ENCODE peak calls at places on chromosomes 16 and 17, in ten cellular contexts. One of them, this sample, is unnamed.

GRCh38 chr17:7955414-7956042 is 23.5 kb downstream of the CNTROB start:
- DNase-seq in fibroblast of lung: no peak
- DNase-seq in A549: no peak
- DNase-seq in neural progenitor cell: no peak
- DNase-seq in neuronal stem cell: no peak
- DNase-seq in mammary epithelial cell: no peak
- DNase-seq in hepatocyte: peak
- DNase-seq in mesendoderm: no peak
- DNase-seq in GM12878: no peak
- DNase-seq in IMR-90: no peak
- DNase-seq in this sample: no peak

GRCh38 chr16:22977294-22977697 is 163.3 kb downstream of the HS3ST2 start:
- DNase-seq in fibroblast of lung: no peak
- DNase-seq in A549: no peak
- DNase-seq in neural progenitor cell: peak
- DNase-seq in neuronal stem cell: no peak
- DNase-seq in mammary epithelial cell: peak
- DNase-seq in hepatocyte: no peak
- DNase-seq in mesendoderm: peak
- DNase-seq in GM12878: no peak
- DNase-seq in IMR-90: no peak
- DNase-seq in this sample: peak

GRCh38 chr17:38861399-38861843 is 7.9 kb upstream of the RPL23 start:
- DNase-seq in fibroblast of lung: no peak
- DNase-seq in A549: peak
- DNase-seq in neural progenitor cell: no peak
- DNase-seq in neuronal stem cell: no peak
- DNase-seq in mammary epithelial cell: peak
- DNase-seq in hepatocyte: no peak
- DNase-seq in mesendoderm: peak
- DNase-seq in GM12878: no peak
- DNase-seq in IMR-90: no peak
- DNase-seq in this sample: peak

GRCh38 chr17:57739402-57740224 is 5.5 kb downstream of the CCDC182 start:
- DNase-seq in fibroblast of lung: no peak
- DNase-seq in A549: peak
- DNase-seq in neural progenitor cell: peak
- DNase-seq in neuronal stem cell: no peak
- DNase-seq in mammary epithelial cell: peak
- DNase-seq in hepatocyte: peak
- DNase-seq in mesendoderm: peak
- DNase-seq in GM12878: no peak
- DNase-seq in IMR-90: no peak
- DNase-seq in this sample: peak

GRCh38 chr17:40870136-40870535 is 3.1 kb upstream of the KRT12 start:
- DNase-seq in fibroblast of lung: no peak
- DNase-seq in A549: no peak
- DNase-seq in neural progenitor cell: no peak
- DNase-seq in neuronal stem cell: no peak
- DNase-seq in mammary epithelial cell: no peak
- DNase-seq in hepatocyte: no peak
- DNase-seq in mesendoderm: peak
- DNase-seq in GM12878: no peak
- DNase-seq in IMR-90: no peak
- DNase-seq in this sample: no peak

GRCh38 chr17:9187828-9188227 is 166.5 kb downstream of the NTN1 start:
- DNase-seq in fibroblast of lung: no peak
- DNase-seq in A549: no peak
- DNase-seq in neural progenitor cell: no peak
- DNase-seq in neuronal stem cell: no peak
- DNase-seq in mammary epithelial cell: no peak
- DNase-seq in hepatocyte: no peak
- DNase-seq in mesendoderm: no peak
- DNase-seq in GM12878: no peak
- DNase-seq in IMR-90: no peak
- DNase-seq in this sample: no peak

GRCh38 chr17:80888276-80889160 is 103.1 kb upstream of the CHMP6 start:
- DNase-seq in fibroblast of lung: no peak
- DNase-seq in A549: no peak
- DNase-seq in neural progenitor cell: no peak
- DNase-seq in neuronal stem cell: no peak
- DNase-seq in mammary epithelial cell: no peak
- DNase-seq in hepatocyte: no peak
- DNase-seq in mesendoderm: no peak
- DNase-seq in GM12878: no peak
- DNase-seq in IMR-90: no peak
- DNase-seq in this sample: no peak

GRCh38 chr17:76893623-76894358 is 25.6 kb downstream of the MGAT5B start:
- DNase-seq in fibroblast of lung: no peak
- DNase-seq in A549: no peak
- DNase-seq in neural progenitor cell: no peak
- DNase-seq in neuronal stem cell: no peak
- DNase-seq in mammary epithelial cell: no peak
- DNase-seq in hepatocyte: no peak
- DNase-seq in mesendoderm: no peak
- DNase-seq in GM12878: no peak
- DNase-seq in IMR-90: no peak
- DNase-seq in this sample: no peak

GRCh38 chr16:708019-708418 is 2.4 kb upstream of the FBXL16 start:
- DNase-seq in fibroblast of lung: no peak
- DNase-seq in A549: no peak
- DNase-seq in neural progenitor cell: no peak
- DNase-seq in neuronal stem cell: no peak
- DNase-seq in mammary epithelial cell: no peak
- DNase-seq in hepatocyte: no peak
- DNase-seq in mesendoderm: no peak
- DNase-seq in GM12878: no peak
- DNase-seq in IMR-90: no peak
- DNase-seq in this sample: no peak

GRCh38 chr16:705748-706188 is at the start of gene FBXL16:
- DNase-seq in fibroblast of lung: no peak
- DNase-seq in A549: no peak
- DNase-seq in neural progenitor cell: peak
- DNase-seq in neuronal stem cell: no peak
- DNase-seq in mammary epithelial cell: no peak
- DNase-seq in hepatocyte: no peak
- DNase-seq in mesendoderm: no peak
- DNase-seq in GM12878: no peak
- DNase-seq in IMR-90: no peak
- DNase-seq in this sample: peak

GRCh38 chr16:707062-707538 is 1.5 kb upstream of the FBXL16 start:
- DNase-seq in fibroblast of lung: no peak
- DNase-seq in A549: no peak
- DNase-seq in neural progenitor cell: no peak
- DNase-seq in neuronal stem cell: no peak
- DNase-seq in mammary epithelial cell: no peak
- DNase-seq in hepatocyte: no peak
- DNase-seq in mesendoderm: no peak
- DNase-seq in GM12878: no peak
- DNase-seq in IMR-90: no peak
- DNase-seq in this sample: no peak

GRCh38 chr16:704552-705380 is 835 bp downstream of the FBXL16 start:
- DNase-seq in fibroblast of lung: no peak
- DNase-seq in A549: no peak
- DNase-seq in neural progenitor cell: peak
- DNase-seq in neuronal stem cell: no peak
- DNase-seq in mammary epithelial cell: no peak
- DNase-seq in hepatocyte: no peak
- DNase-seq in mesendoderm: no peak
- DNase-seq in GM12878: no peak
- DNase-seq in IMR-90: no peak
- DNase-seq in this sample: no peak

DNA sequence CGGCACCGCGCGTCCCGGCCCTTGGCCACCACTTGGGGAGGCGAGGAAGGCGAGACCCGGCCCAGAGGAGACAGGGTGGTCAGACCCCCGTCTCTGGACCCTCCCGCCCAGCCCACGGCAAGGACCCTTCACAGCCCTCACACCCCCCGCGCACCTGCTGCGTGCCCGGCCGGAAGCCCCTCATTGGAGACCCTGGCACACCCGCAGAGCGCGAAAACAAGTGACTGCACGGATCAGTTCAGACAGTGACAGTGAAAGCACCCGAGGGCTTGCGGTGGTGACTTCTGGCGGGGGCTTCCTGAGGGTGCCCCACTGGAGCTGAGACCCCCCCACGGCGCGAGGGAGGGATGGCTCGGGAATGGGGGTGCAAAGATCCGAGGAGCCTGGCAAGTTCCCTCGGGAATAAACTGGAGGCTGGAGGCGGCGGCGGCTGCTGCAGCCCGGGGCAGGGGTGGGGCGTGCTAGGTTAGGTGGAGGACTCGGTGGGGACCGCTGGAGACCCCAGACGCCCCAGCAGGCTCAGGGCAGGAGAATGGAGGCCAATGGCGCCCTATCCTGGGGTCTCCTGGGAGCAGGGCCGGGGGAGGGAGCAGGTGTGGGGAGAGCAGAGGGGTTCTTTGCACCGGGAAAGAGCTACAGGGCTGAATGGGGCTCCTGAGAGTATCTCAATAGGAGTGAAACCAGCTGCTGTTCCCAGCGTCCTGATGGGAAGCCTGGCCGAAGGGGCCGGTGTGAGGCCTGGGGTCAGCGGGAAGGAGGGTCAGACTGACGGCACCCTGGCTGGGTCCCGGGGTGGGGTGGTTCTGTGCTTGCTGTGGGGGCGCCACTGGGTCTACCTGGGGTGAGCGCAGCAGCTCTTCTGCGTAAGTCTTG is 824 bp upstream of the FBXL16 start:
- DNase-seq in fibroblast of lung: no peak
- DNase-seq in A549: no peak
- DNase-seq in neural progenitor cell: peak
- DNase-seq in neuronal stem cell: no peak
- DNase-seq in mammary epithelial cell: no peak
- DNase-seq in hepatocyte: no peak
- DNase-seq in mesendoderm: no peak
- DNase-seq in GM12878: no peak
- DNase-seq in IMR-90: no peak
- DNase-seq in this sample: no peak
- H3K4me2 ChIP-seq in fibroblast of lung: no peak
- H3K4me2 ChIP-seq in A549: peak
- H3K4me2 ChIP-seq in neural progenitor cell: peak
- H3K4me2 ChIP-seq in neuronal stem cell: peak
- H3K4me2 ChIP-seq in mammary epithelial cell: no peak
- H3K4me2 ChIP-seq in hepatocyte: peak
- H3K4me2 ChIP-seq in mesendoderm: no peak
- H3K4me2 ChIP-seq in GM12878: no peak
- H3K4me2 ChIP-seq in IMR-90: no peak
- H3K4me2 ChIP-seq in this sample: no peak

DNA sequence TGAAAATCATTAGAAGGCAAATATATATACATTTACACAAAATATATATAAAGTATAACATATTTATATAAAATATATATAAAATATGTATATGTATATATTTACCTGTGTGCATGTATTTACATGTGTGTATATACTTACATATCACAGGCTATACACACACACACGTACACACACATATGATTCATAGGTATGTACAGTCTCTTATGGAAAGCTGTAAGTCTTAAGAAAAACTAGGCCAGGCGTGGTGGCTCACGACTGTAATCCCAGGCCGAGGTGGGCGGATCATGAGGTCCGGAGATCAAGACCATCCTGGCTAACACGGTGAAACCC is 14.7 kb downstream of the TOM1L2 start:
- DNase-seq in fibroblast of lung: no peak
- DNase-seq in A549: no peak
- DNase-seq in neural progenitor cell: no peak
- DNase-seq in neuronal stem cell: no peak
- DNase-seq in mammary epithelial cell: no peak
- DNase-seq in hepatocyte: no peak
- DNase-seq in mesendoderm: no peak
- DNase-seq in GM12878: no peak
- DNase-seq in IMR-90: no peak
- DNase-seq in this sample: no peak
- H3K27ac ChIP-seq in fibroblast of lung: peak
- H3K27ac ChIP-seq in A549: peak
- H3K27ac ChIP-seq in neural progenitor cell: no peak
- H3K27ac ChIP-seq in neuronal stem cell: no peak
- H3K27ac ChIP-seq in mammary epithelial cell: peak
- H3K27ac ChIP-seq in hepatocyte: peak
- H3K27ac ChIP-seq in mesendoderm: no peak
- H3K27ac ChIP-seq in GM12878: no peak
- H3K27ac ChIP-seq in IMR-90: peak
- H3K27ac ChIP-seq in this sample: no peak

DNA sequence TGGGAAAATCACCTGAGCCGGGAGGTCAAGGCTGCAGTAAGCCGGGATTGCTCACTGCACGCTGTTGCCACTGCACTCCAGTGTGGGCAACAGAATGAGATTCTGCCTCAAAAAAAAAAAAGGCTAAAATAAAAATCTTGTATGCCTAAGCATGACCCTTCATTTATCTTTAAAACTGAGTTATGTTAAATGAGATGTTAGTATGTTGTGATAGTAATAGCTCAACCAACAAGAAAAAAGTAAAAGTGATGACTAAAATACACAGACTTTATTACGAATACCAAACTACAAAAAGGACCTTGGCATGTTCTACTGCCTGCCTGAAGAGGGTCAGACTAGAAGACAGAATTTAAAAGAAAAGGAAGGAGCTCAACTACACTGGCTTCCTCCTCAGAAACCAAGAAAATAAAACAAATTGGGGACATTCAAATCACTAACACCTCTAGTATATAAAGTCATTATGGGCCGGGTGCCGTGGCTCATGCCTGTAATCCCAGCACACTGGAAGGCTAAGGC is 4.4 kb downstream of the SMURF2 start:
- DNase-seq in fibroblast of lung: no peak
- DNase-seq in A549: no peak
- DNase-seq in neural progenitor cell: no peak
- DNase-seq in neuronal stem cell: no peak
- DNase-seq in mammary epithelial cell: no peak
- DNase-seq in hepatocyte: no peak
- DNase-seq in mesendoderm: no peak
- DNase-seq in GM12878: no peak
- DNase-seq in IMR-90: no peak
- DNase-seq in this sample: no peak
- H3K4me2 ChIP-seq in fibroblast of lung: peak
- H3K4me2 ChIP-seq in A549: peak
- H3K4me2 ChIP-seq in neural progenitor cell: no peak
- H3K4me2 ChIP-seq in neuronal stem cell: no peak
- H3K4me2 ChIP-seq in mammary epithelial cell: peak
- H3K4me2 ChIP-seq in hepatocyte: no peak
- H3K4me2 ChIP-seq in mesendoderm: no peak
- H3K4me2 ChIP-seq in GM12878: peak
- H3K4me2 ChIP-seq in IMR-90: peak
- H3K4me2 ChIP-seq in this sample: no peak

DNA sequence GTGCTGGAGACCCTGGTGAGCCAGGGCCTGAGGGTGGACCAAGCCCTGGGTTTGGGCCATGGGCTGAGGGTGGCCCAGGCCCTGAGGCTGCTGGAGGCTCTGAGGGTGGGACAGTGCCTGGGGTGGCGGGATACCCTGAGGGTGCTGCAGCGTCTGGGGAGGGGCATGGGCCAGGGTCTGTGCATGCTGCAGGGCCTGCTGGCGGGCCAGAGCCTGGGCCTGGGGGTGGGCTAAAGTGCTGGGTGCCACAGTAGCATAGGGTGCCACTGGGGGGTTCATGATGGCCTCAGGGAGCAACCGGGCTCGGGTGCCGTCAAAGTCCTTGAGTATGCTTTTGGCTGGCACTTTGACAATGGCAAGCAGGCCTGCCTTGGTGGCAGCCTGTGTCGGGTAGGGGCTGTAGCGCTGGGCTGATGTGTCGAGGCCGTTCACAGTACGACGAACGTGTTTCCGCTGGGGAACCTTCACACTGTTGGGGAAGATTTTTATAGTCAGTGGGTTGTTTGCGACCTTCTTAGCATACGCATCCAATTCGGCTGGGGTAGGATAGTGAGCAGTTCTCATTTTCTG is 15.6 kb downstream of the TRAF4 start:
- DNase-seq in fibroblast of lung: no peak
- DNase-seq in A549: no peak
- DNase-seq in neural progenitor cell: no peak
- DNase-seq in neuronal stem cell: no peak
- DNase-seq in mammary epithelial cell: no peak
- DNase-seq in hepatocyte: no peak
- DNase-seq in mesendoderm: no peak
- DNase-seq in GM12878: no peak
- DNase-seq in IMR-90: no peak
- DNase-seq in this sample: no peak
- H3K27ac ChIP-seq in fibroblast of lung: no peak
- H3K27ac ChIP-seq in A549: no peak
- H3K27ac ChIP-seq in neural progenitor cell: no peak
- H3K27ac ChIP-seq in neuronal stem cell: no peak
- H3K27ac ChIP-seq in mammary epithelial cell: no peak
- H3K27ac ChIP-seq in hepatocyte: no peak
- H3K27ac ChIP-seq in mesendoderm: no peak
- H3K27ac ChIP-seq in GM12878: no peak
- H3K27ac ChIP-seq in IMR-90: no peak
- H3K27ac ChIP-seq in this sample: no peak